ENCODE peak calls at places on chromosomes 1 and 21, in four cellular contexts. V is AG10803, W is sciatic nerve, S is NCI-H1417. D is an unnamed sample.

GRCh38 chr21:15192243-15192642 is 127.4 kb upstream of the NRIP1 start:
- DNase-seq in V (no peak), W (no peak), S (no peak), D (peak; percentile 21)

GRCh38 chr21:32426592-32427051 is 14.1 kb downstream of the EVA1C start:
- DNase-seq in V (peak; percentile 68), W (no peak), S (no peak), D (peak; percentile 74)

GRCh38 chr21:37907076-37907475 is 9.2 kb downstream of the KCNJ6 start:
- DNase-seq in V (no peak), W (no peak), S (no peak), D (peak; percentile 35)

GRCh38 chr1:80050085-80050484 is 1043.6 kb upstream of the ADGRL4 start:
- DNase-seq in V (no peak), W (no peak), S (no peak), D (no peak)

GRCh38 chr1:109350650-109351049 is 43.8 kb upstream of the MYBPHL start:
- DNase-seq in V (no peak), W (no peak), S (no peak), D (no peak)

GRCh38 chr1:244012232-244012631 is 38.9 kb upstream of the ZBTB18 start:
- DNase-seq in V (peak; percentile 49), W (no peak), S (no peak), D (peak; percentile 88)

GRCh38 chr1:32539584-32540571 is 651 bp downstream of the ZBTB8A start:
- DNase-seq in V (peak; percentile 49), W (no peak), S (peak; percentile 79), D (peak; percentile 60)

GRCh38 chr1:230701434-230701833 is 12.5 kb downstream of the AGT start:
- DNase-seq in V (no peak), W (no peak), S (no peak), D (no peak)

GRCh38 chr1:194300340-194300739 is 1113.9 kb upstream of the B3GALT2 start:
- DNase-seq in V (no peak), W (no peak), S (no peak), D (peak; percentile 41)

GRCh38 chr1:203465146-203465798 is 10.3 kb upstream of the PRELP start:
- DNase-seq in V (no peak), W (no peak), S (no peak), D (no peak)

GRCh38 chr1:12511128-12511484 is 106.9 kb downstream of the DHRS3 start:
- DNase-seq in V (no peak), W (no peak), S (no peak), D (no peak)

GRCh38 chr1:2894381-2895041 is 93.0 kb upstream of the TTC34 start:
- DNase-seq in V (no peak), W (no peak), S (no peak), D (no peak)

GRCh38 chr1:206575894-206576737 is 36.1 kb downstream of the EIF2D start:
- DNase-seq in V (no peak), W (no peak), S (peak; percentile 95), D (no peak)

GRCh38 chr1:150507912-150508864 is at the start of gene ECM1:
- DNase-seq in V (peak; percentile 79), W (no peak), S (no peak), D (peak; percentile 87)

GRCh38 chr1:149887456-149888159 is 11.8 kb upstream of the BOLA1 start:
- DNase-seq in V (peak; percentile 99), W (peak; percentile 84), S (peak; percentile 98), D (peak; percentile 99)

GRCh38 chr1:84996846-84997666 is at the start of gene MCOLN2:
- DNase-seq in V (peak; percentile 7), W (peak; percentile 60), S (peak; percentile 69), D (peak; percentile 57)

GRCh38 chr21:23936224-23936623 is 1671.1 kb downstream of the MRPL39 start:
- DNase-seq in V (no peak), W (no peak), S (peak; percentile 33), D (no peak)

GRCh38 chr1:145782166-145783099 is 41.5 kb downstream of the RNF115 start:
- DNase-seq in V (peak; percentile 88), W (no peak), S (no peak), D (peak; percentile 94)